ENCODE peak calls at places on chromosomes 11 and 22, in eight cellular contexts. R, Y, H, A, U, X, F and L are unnamed samples.

GRCh38 chr11:62909107-62909894 is 11.9 kb downstream of the CHRM1 start:
- DNase-seq in R (peak), Y (peak), H (peak), A (no peak), U (peak), X (no peak), F (no peak), L (peak)

GRCh38 chr11:57777969-57778317 is 16.3 kb downstream of the CTNND1 start:
- DNase-seq in R (no peak), Y (no peak), H (peak), A (no peak), U (peak), X (no peak), F (no peak), L (no peak)

GRCh38 chr11:2142762-2143202 is 3.6 kb upstream of the IGF2 start:
- DNase-seq in R (no peak), Y (peak), H (no peak), A (no peak), U (no peak), X (peak), F (no peak), L (no peak)

GRCh38 chr11:122976734-122977454 is 4.7 kb downstream of the BSX start:
- DNase-seq in R (no peak), Y (no peak), H (no peak), A (no peak), U (no peak), X (no peak), F (no peak), L (no peak)

GRCh38 chr22:23180301-23180892 is at the start of gene BCR:
- DNase-seq in R (peak), Y (peak), H (peak), A (no peak), U (peak), X (no peak), F (peak), L (peak)

GRCh38 chr11:8775341-8776133 is 92.9 kb downstream of the RPL27A start:
- DNase-seq in R (no peak), Y (no peak), H (peak), A (no peak), U (no peak), X (no peak), F (no peak), L (peak)

GRCh38 chr11:125952973-125953372 is 7.1 kb downstream of the VSIG10L2 start:
- DNase-seq in R (peak), Y (no peak), H (peak), A (peak), U (peak), X (no peak), F (peak), L (peak)

GRCh38 chr11:73759520-73760065 is 1.3 kb downstream of the RAB6A start:
- DNase-seq in R (no peak), Y (peak), H (no peak), A (no peak), U (no peak), X (no peak), F (no peak), L (no peak)

DNA sequence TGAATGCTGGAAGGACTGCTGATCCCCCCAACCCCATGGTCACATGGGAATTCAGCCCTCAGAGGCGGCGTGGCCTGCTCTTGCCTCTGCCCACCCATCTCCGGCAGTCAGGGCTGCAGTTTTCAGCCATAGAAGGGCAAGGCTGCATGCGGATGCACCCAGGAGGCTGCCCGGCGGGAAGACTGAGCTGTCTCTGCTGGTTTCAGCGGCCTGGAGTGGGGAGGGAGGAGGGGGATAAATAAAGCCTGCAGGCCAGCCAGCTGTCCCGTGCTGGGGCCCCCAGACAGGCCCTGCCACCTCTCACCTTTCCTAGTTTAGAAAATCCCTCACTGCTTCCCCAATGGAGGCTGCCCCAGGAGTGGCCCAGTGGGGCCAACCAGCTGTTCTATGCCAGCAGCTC is 4.8 kb downstream of the MICALL1 start:
- DNase-seq in R (no peak), Y (no peak), H (no peak), A (no peak), U (no peak), X (no peak), F (no peak), L (no peak)
- H3K4me3 ChIP-seq in R (no peak), Y (no peak), H (no peak), A (peak), U (no peak), X (no peak), F (peak), L (no peak)

DNA sequence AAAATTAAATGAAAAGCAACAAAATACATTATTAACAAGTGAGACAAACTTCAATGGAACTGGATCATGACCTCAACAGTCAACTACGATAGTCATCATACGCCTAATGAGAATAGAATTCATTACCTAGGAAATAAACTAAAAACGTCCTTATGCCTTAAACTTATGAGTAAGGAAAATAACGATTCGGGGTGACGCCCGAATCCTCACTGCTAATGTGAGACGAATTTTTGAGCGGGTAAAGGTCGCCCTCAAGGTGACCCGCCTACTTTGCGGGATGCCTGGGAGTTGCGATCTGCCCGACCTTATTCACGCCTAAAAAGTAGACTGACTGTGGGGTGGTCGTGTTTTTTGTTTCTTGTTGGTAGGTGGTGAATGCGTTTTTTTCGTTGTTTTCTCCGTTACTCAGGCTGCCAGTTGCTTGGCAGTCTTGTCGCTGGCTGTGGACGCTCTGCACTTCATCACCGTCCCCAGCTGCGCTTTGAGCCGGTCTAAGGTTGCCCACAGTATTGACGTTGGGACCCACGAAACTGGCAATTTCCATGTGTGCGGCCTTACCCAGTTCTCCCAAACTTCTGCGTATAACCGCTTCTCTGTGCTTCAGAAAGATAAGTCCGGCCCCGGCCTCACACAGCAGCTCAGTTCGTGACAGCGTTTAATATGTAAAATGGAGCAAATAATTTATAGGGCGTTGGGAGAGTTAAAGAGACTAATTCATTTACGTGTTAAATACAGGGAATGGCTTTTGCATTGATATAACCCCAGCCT is 593 bp upstream of the POLDIP3 start:
- DNase-seq in R (peak), Y (peak), H (peak), A (peak), U (peak), X (peak), F (peak), L (peak)
- TF ChIP-seq POLR2A in R (peak), Y (peak), H (no peak), A (peak), U (peak), X (peak), F (peak), L (no peak)

GRCh38 chr11:15650105-15650938 is 535.6 kb downstream of the INSC start:
- DNase-seq in R (peak), Y (peak), H (peak), A (peak), U (peak), X (peak), F (peak), L (peak)
- H3K4me3 ChIP-seq in R (peak), Y (peak), H (peak), A (peak), U (peak), X (no peak), F (peak), L (peak)

GRCh38 chr11:5224538-5225479 is 2.1 kb downstream of the HBB start:
- DNase-seq in R (no peak), Y (no peak), H (no peak), A (no peak), U (no peak), X (no peak), F (no peak), L (no peak)
- TF ChIP-seq POLR2A in R (no peak), Y (no peak), H (no peak), A (no peak), U (no peak), X (no peak), F (no peak), L (no peak)

GRCh38 chr11:116791002-116791812 is 472 bp downstream of the APOA5 start:
- DNase-seq in R (peak), Y (peak), H (peak), A (no peak), U (peak), X (no peak), F (peak), L (peak)
- H3K4me3 ChIP-seq in R (no peak), Y (no peak), H (no peak), A (peak), U (no peak), X (no peak), F (peak), L (no peak)

GRCh38 chr11:61816736-61817455 is at the start of gene FADS1:
- DNase-seq in R (peak), Y (peak), H (peak), A (peak), U (peak), X (peak), F (peak), L (peak)
- TF ChIP-seq POLR2A in R (peak), Y (peak), H (no peak), A (no peak), U (peak), X (peak), F (no peak), L (no peak)

DNA sequence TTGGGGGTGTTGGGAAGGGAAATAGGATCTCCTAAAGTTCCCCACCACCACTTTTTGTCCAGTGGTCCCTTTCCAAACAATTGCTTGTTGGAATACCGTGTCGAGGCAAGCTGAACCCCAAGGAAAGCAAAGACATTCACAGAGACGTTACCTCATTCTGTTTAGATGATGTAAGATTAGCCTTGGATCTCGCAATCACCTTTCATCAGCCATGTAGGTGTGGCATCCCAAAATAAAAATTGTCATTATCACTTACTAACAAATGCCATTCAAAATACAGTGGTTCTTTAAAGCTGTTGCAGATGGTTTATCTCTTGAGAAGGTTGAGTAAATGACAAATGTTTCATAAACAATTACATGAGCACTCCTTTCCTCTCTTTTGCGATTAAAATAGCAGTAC is 86.5 kb upstream of the SLC25A18 start:
- DNase-seq in R (no peak), Y (no peak), H (no peak), A (no peak), U (no peak), X (no peak), F (no peak), L (no peak)
- H3K4me3 ChIP-seq in R (no peak), Y (no peak), H (no peak), A (peak), U (no peak), X (no peak), F (no peak), L (no peak)